ENCODE peak calls at places on chromosomes 16 and 17, in eight cellular contexts. C, E, Y, A, O, R, T and F are unnamed samples.

GRCh38 chr16:87803385-87803784 is 37.6 kb upstream of the KLHDC4 start:
- DNase-seq in R (no peak), A (no peak), C (no peak), T (no peak), Y (no peak), O (no peak), E (no peak), F (no peak)

GRCh38 chr17:6948562-6948961 is 47.3 kb upstream of the ALOX12 start:
- DNase-seq in R (no peak), O (peak), A (no peak), E (no peak), T (no peak), C (peak), Y (no peak), F (no peak)

GRCh38 chr17:21452377-21453143 is 76.4 kb downstream of the KCNJ12 start:
- DNase-seq in Y (peak), A (no peak), E (peak), O (peak), C (peak), R (peak), T (no peak), F (peak)

GRCh38 chr17:78043031-78043430 is 84.5 kb downstream of the TNRC6C start:
- DNase-seq in Y (no peak), E (no peak), C (no peak), T (no peak), R (no peak), A (no peak), O (no peak), F (no peak)

GRCh38 chr16:48164907-48165715 is 9.3 kb upstream of the ABCC12 start:
- DNase-seq in E (peak), A (peak), C (peak), O (peak), T (peak), R (peak), Y (peak), F (peak)

GRCh38 chr17:56593073-56593740 is at the start of gene NOG:
- DNase-seq in A (no peak), Y (peak), C (peak), E (peak), T (no peak), R (peak), O (peak), F (no peak)

GRCh38 chr17:28615260-28615940 is 1.4 kb upstream of the RSKR start:
- DNase-seq in O (no peak), T (no peak), C (no peak), R (no peak), E (no peak), A (no peak), Y (no peak), F (no peak)

GRCh38 chr16:88461291-88462269 is 8.5 kb downstream of the ZFPM1 start:
- DNase-seq in C (no peak), T (no peak), R (no peak), O (no peak), E (no peak), Y (peak), A (no peak), F (peak)

GRCh38 chr17:40541060-40541872 is 24.0 kb downstream of the CCR7 start:
- DNase-seq in O (no peak), C (no peak), E (no peak), T (no peak), A (no peak), Y (no peak), R (no peak), F (peak)

GRCh38 chr16:71900336-71900735 is 5.0 kb downstream of the IST1 start:
- DNase-seq in C (peak), T (no peak), A (no peak), Y (no peak), O (no peak), R (no peak), E (no peak), F (no peak)